ENCODE peak calls at places on chromosome 14, in nine cellular contexts. M is BE2C, J is ovary, W is A673, D is left ventricle myocardium inferior, L is transverse colon, P is psoas muscle, G is suprapubic skin, A is tibial artery. Q is an unnamed sample.

GRCh38 chr14:76056128-76056527 is 70.6 kb downstream of the IFT43 start:
- DNase-seq in M (no peak), J (no peak), W (peak; percentile 46), D (no peak), L (no peak), P (no peak), G (no peak), A (no peak), Q (peak; percentile 12)

GRCh38 chr14:91837076-91837475 is 30.3 kb downstream of the TC2N start:
- DNase-seq in M (no peak), J (no peak), W (no peak), D (no peak), L (no peak), P (no peak), G (no peak), A (no peak), Q (no peak)

GRCh38 chr14:96661244-96661969 is 135.8 kb upstream of the VRK1 start:
- DNase-seq in M (no peak), J (no peak), W (no peak), D (no peak), L (no peak), P (no peak), G (no peak), A (no peak), Q (no peak)

GRCh38 chr14:105529506-105530445 is 3.4 kb downstream of the TMEM121 start:
- DNase-seq in M (no peak), J (no peak), W (no peak), D (no peak), L (peak; percentile 20), P (peak; percentile 49), G (no peak), A (no peak), Q (no peak)

GRCh38 chr14:76957224-76957881 is 71.2 kb downstream of the IRF2BPL start:
- DNase-seq in M (peak; percentile 69), J (no peak), W (peak; percentile 56), D (no peak), L (no peak), P (no peak), G (no peak), A (no peak), Q (peak; percentile 53)

GRCh38 chr14:65352964-65353530 is 59.5 kb upstream of the FUT8 start:
- DNase-seq in M (no peak), J (no peak), W (no peak), D (no peak), L (peak; percentile 40), P (no peak), G (no peak), A (no peak), Q (peak; percentile 6)

GRCh38 chr14:101719045-101719645 is 42.4 kb upstream of the PPP2R5C start:
- DNase-seq in M (no peak), J (no peak), W (no peak), D (no peak), L (no peak), P (no peak), G (peak; percentile 48), A (no peak), Q (no peak)

GRCh38 chr14:36771256-36771655 is 109.6 kb downstream of the PAX9 start:
- DNase-seq in M (no peak), J (no peak), W (no peak), D (no peak), L (peak; percentile 10), P (no peak), G (no peak), A (no peak), Q (no peak)

GRCh38 chr14:99476864-99477263 is 3.8 kb downstream of the SETD3 start:
- DNase-seq in M (no peak), J (no peak), W (no peak), D (no peak), L (no peak), P (no peak), G (no peak), A (no peak), Q (no peak)

GRCh38 chr14:71931492-71932228 is 569 bp upstream of the RGS6 start:
- DNase-seq in M (no peak), J (peak; percentile 12), W (peak; percentile 21), D (peak; percentile 34), L (no peak), P (peak; percentile 43), G (no peak), A (peak; percentile 29), Q (no peak)

GRCh38 chr14:65989981-65990380 is 496.2 kb upstream of the CCDC196 start:
- DNase-seq in M (no peak), J (no peak), W (no peak), D (no peak), L (no peak), P (no peak), G (no peak), A (no peak), Q (no peak)

GRCh38 chr14:80426686-80427085 is 215.4 kb upstream of the DIO2 start:
- DNase-seq in M (no peak), J (no peak), W (no peak), D (no peak), L (no peak), P (no peak), G (no peak), A (no peak), Q (no peak)

GRCh38 chr14:72774141-72774540 is 119.8 kb downstream of the DPF3 start:
- DNase-seq in M (no peak), J (no peak), W (no peak), D (no peak), L (no peak), P (no peak), G (no peak), A (no peak), Q (no peak)

DNA sequence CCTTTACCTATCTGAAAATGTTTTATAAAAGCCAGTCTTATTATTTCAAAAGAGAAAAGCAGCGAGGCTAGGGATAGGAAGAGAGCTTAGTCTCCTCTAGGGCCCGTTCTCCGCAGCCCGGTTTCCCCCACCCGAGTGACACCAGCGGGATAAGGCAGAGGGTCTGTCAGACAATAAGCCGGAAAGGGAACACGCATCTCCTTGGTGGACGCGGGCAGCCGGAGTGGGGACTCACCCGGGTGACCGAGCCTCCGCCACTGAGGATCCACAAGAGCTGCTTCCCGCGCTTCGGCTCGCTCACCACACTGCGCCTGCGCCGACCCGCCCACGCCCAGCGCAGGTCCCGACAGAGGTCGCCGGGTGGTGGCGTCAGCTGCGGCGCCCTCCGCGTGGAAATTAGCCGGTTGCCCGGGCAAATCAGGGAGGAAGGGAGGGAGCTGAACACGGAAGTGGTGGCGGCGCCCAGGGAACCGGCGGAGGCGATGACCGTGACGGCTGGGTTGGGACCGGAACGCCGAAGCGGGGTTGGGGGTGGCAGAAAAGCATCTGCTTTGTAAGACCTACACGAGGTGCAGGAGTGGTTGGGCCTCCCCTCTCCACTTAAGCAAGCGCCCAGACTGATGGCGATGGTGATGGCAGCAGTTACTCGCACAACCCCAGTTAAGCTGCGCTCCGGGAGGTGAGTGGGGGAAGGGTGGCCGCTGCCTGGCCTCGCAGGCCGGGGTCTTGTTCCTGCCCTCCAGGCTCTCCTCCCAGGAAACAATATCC is at the start of the genes SOCS4 and WDHD1:
- DNase-seq in M (peak; percentile 97), J (peak; percentile 95), W (peak; percentile 96), D (peak; percentile 95), L (peak; percentile 97), P (peak; percentile 98), G (peak; percentile 97), A (peak; percentile 93), Q (peak; percentile 96)
- TF ChIP-seq CTCF in M (no peak), J (peak; percentile 14), W (peak; percentile 38), D (peak; percentile 33), L (no peak), P (no peak), G (no peak), A (peak; percentile 6), Q (peak; percentile 18)

DNA sequence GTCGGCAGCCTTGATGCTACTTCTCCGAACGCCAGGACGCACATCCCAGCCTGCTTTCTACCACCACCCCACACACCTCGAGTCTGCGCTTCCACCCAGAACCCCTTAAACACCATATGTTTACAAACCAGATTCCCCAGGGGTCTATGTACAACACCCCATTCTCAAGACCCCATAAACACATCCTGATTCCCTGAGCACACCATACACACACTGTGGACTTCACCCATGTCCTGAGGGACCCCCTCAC is 738 bp downstream of the TTC7B start:
- DNase-seq in M (no peak), J (no peak), W (no peak), D (no peak), L (no peak), P (no peak), G (no peak), A (no peak), Q (no peak)
- H3K4me1 ChIP-seq in M (no peaks in the 10 kb centered on the region), J (peaks cover 10% of the 10 kb centered on the region), W (peaks cover 4% of the 10 kb centered on the region), D (peaks cover 54% of the 10 kb centered on the region), L (peaks cover 13% of the 10 kb centered on the region), P (peaks cover 16% of the 10 kb centered on the region), G (peaks cover 18% of the 10 kb centered on the region), A (no peaks in the 10 kb centered on the region), Q (peaks cover 16% of the 10 kb centered on the region)

GRCh38 chr14:58395565-58395814 is 240 bp upstream of the TOMM20L start:
- DNase-seq in M (no peak), J (no peak), W (no peak), D (no peak), L (no peak), P (no peak), G (no peak), A (no peak), Q (no peak)
- TF ChIP-seq CTCF in M (no peak), J (no peak), W (no peak), D (no peak), L (no peak), P (no peak), G (no peak), A (no peak), Q (no peak)

DNA sequence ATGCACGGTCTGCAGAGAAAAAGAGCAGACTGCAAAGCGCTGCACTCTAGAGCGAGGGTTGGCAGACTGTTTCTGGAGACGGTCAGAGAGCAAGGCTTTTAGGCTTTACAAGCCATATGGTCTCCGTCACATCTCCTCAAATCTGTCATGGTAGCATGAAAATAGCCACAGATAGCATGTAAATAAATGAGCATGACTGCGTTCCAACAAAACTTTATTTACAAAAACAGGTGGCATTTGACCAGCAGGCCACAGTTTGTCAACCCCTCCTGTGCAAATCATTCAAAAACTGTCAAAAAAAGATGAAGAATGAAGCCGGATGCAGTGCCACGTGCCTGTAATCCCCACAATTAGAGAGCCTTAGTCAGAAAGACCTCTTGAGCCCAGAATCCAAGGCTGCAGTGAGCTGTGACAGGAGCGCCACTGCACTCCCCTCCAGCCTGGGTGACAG is 18.9 kb downstream of the SYNE3 start:
- DNase-seq in M (peak; percentile 53), J (no peak), W (no peak), D (no peak), L (no peak), P (no peak), G (no peak), A (peak; percentile 16), Q (no peak)
- H3K4me1 ChIP-seq in M (peaks cover 27% of the 10 kb centered on the region), J (peaks cover 8% of the 10 kb centered on the region), W (no peaks in the 10 kb centered on the region), D (peaks cover 81% of the 10 kb centered on the region), L (peaks cover 77% of the 10 kb centered on the region), P (peaks cover 18% of the 10 kb centered on the region), G (peaks cover 78% of the 10 kb centered on the region), A (no peaks in the 10 kb centered on the region), Q (no peaks in the 10 kb centered on the region)

DNA sequence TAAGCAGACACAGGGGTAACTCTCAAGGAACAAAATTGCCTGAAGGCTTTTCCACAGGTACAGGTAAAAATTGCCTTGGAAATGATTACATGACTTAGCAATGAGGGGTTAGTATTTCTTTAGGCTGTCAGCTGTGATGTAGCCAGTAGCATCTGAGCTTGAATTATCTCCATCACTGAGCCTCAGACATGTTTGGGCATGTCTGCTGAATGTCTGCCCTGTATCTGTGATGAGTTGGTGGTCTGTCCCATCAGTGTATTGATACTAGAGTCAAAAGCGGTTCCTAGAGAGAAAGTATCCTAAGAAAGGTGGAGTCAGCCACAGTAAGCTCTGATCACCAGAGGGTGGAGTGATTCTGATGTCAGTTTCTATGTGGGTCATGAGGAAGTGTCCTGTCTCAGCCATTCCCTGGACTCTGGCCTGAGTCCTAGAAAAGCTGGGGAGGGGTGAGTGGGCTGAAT is 16.2 kb downstream of the AKAP6 start:
- DNase-seq in M (no peak), J (no peak), W (no peak), D (no peak), L (peak; percentile 21), P (no peak), G (no peak), A (no peak), Q (no peak)
- TF ChIP-seq CTCF in M (no peak), J (no peak), W (no peak), D (no peak), L (no peak), P (no peak), G (no peak), A (no peak), Q (no peak)

Q was measured in DND-41.